ENCODE peak calls at places on chromosomes 16 and 17, in ten cellular contexts. E is Jurkat, Clone E6-1; V is stimulated activated CD4-positive, alpha-beta T cell treated with anti-CD3 and anti-CD28 coated beads, Interleukin-4, amount 100 ng/mL, for 48 hours; M is adrenal gland; L is iris pigment epithelial cell; U is SK-MEL-5; J is amygdala; D is uterus; Q is sigmoid colon; G is NCI-H1048. A is an unnamed sample.

GRCh38 chr16:78127130-78127529 is 27.7 kb downstream of the WWOX start:
- DNase-seq in E (no peak), V (no peak), M (no peak), L (peak; percentile 20), U (no peak), J (no peak), D (no peak), Q (no peak), G (no peak), A (peak; percentile 9)

GRCh38 chr16:12819126-12820117 is 15.7 kb upstream of the CPPED1 start:
- DNase-seq in E (peak; percentile 63), V (peak; percentile 64), M (peak; percentile 62), L (peak; percentile 46), U (peak; percentile 82), J (no peak), D (peak; percentile 24), Q (peak; percentile 74), G (peak; percentile 0), A (peak; percentile 41)

GRCh38 chr16:27347930-27348685 is 34.3 kb downstream of the IL4R start:
- DNase-seq in E (no peak), V (no peak), M (no peak), L (no peak), U (no peak), J (no peak), D (no peak), Q (no peak), G (no peak), A (no peak)

GRCh38 chr16:990516-991291 is 9.1 kb downstream of the SOX8 start:
- DNase-seq in E (no peak), V (no peak), M (no peak), L (no peak), U (no peak), J (peak; percentile 74), D (no peak), Q (no peak), G (no peak), A (no peak)

GRCh38 chr16:1884889-1885288 is 12.9 kb upstream of the MEIOB start:
- DNase-seq in E (no peak), V (no peak), M (no peak), L (no peak), U (no peak), J (no peak), D (no peak), Q (no peak), G (no peak), A (no peak)

GRCh38 chr16:57892447-57893096 is 78.4 kb downstream of the CNGB1 start:
- DNase-seq in E (no peak), V (no peak), M (peak; percentile 36), L (peak; percentile 74), U (no peak), J (no peak), D (no peak), Q (no peak), G (no peak), A (no peak)

GRCh38 chr17:31916496-31917064 is 15.1 kb upstream of the UTP6 start:
- DNase-seq in E (no peak), V (no peak), M (no peak), L (no peak), U (no peak), J (no peak), D (no peak), Q (no peak), G (no peak), A (no peak)

GRCh38 chr17:79023886-79024771 is at the start of gene C1QTNF1:
- DNase-seq in E (peak; percentile 65), V (peak; percentile 17), M (peak; percentile 78), L (no peak), U (no peak), J (no peak), D (no peak), Q (peak; percentile 86), G (no peak), A (peak; percentile 64)

GRCh38 chr17:57489321-57489720 is 233.0 kb downstream of the MSI2 start:
- DNase-seq in E (no peak), V (no peak), M (no peak), L (no peak), U (no peak), J (no peak), D (no peak), Q (no peak), G (no peak), A (no peak)

GRCh38 chr17:58325289-58325726 is 3.3 kb downstream of the TSPOAP1 start:
- DNase-seq in E (no peak), V (no peak), M (peak; percentile 57), L (no peak), U (no peak), J (no peak), D (no peak), Q (no peak), G (peak; percentile 35), A (no peak)

GRCh38 chr17:29613371-29613837 is 9.3 kb downstream of the CORO6 start:
- DNase-seq in E (no peak), V (peak; percentile 94), M (peak; percentile 96), L (peak; percentile 89), U (no peak), J (peak; percentile 54), D (peak; percentile 90), Q (peak; percentile 98), G (peak; percentile 73), A (no peak)

GRCh38 chr16:66810391-66810790 is 9.0 kb upstream of the TERB1 start:
- DNase-seq in E (no peak), V (no peak), M (no peak), L (no peak), U (peak; percentile 8), J (no peak), D (no peak), Q (no peak), G (no peak), A (no peak)

GRCh38 chr17:27494192-27495091 is 38.2 kb downstream of the KSR1 start:
- DNase-seq in E (no peak), V (no peak), M (peak; percentile 84), L (peak; percentile 23), U (peak; percentile 15), J (no peak), D (peak; percentile 43), Q (peak; percentile 83), G (no peak), A (no peak)

GRCh38 chr17:41618341-41619161 is 5.8 kb downstream of the KRT17 start:
- DNase-seq in E (no peak), V (no peak), M (no peak), L (no peak), U (no peak), J (no peak), D (no peak), Q (peak; percentile 50), G (no peak), A (no peak)

GRCh38 chr17:70525976-70526375 is 356.6 kb downstream of the KCNJ2 start:
- DNase-seq in E (no peak), V (no peak), M (no peak), L (no peak), U (no peak), J (no peak), D (no peak), Q (no peak), G (no peak), A (no peak)

GRCh38 chr17:17119533-17119932 is 77.3 kb downstream of the MPRIP start:
- DNase-seq in E (peak; percentile 63), V (peak; percentile 57), M (peak; percentile 54), L (peak; percentile 68), U (no peak), J (no peak), D (no peak), Q (no peak), G (no peak), A (peak; percentile 61)

GRCh38 chr17:44004761-44005526 is 522 bp downstream of the NAGS start:
- DNase-seq in E (no peak), V (no peak), M (no peak), L (peak; percentile 39), U (no peak), J (no peak), D (no peak), Q (no peak), G (no peak), A (peak; percentile 11)

GRCh38 chr17:50266384-50267073 is 7.7 kb upstream of the TMEM92 start:
- DNase-seq in E (no peak), V (no peak), M (peak; percentile 29), L (peak; percentile 83), U (no peak), J (no peak), D (peak; percentile 86), Q (peak; percentile 91), G (no peak), A (peak; percentile 69)

GRCh38 chr17:81245024-81245664 is 6.0 kb downstream of the NDUFAF8 start:
- DNase-seq in E (no peak), V (no peak), M (no peak), L (no peak), U (no peak), J (no peak), D (no peak), Q (no peak), G (no peak), A (no peak)

GRCh38 chr17:79557724-79558572 is 52.9 kb downstream of the RBFOX3 start:
- DNase-seq in E (no peak), V (no peak), M (no peak), L (no peak), U (no peak), J (no peak), D (no peak), Q (peak; percentile 59), G (no peak), A (no peak)

GRCh38 chr16:67685388-67686112 is 18.9 kb downstream of the C16orf86 start:
- DNase-seq in E (no peak), V (no peak), M (no peak), L (no peak), U (no peak), J (no peak), D (no peak), Q (peak; percentile 54), G (no peak), A (no peak)

GRCh38 chr16:81894592-81894991 is 115.5 kb downstream of the PLCG2 start:
- DNase-seq in E (no peak), V (no peak), M (no peak), L (no peak), U (no peak), J (no peak), D (no peak), Q (peak; percentile 14), G (no peak), A (no peak)

GRCh38 chr16:50065624-50066481 is at the start of gene HEATR3:
- DNase-seq in E (peak; percentile 91), V (peak; percentile 91), M (peak; percentile 94), L (peak; percentile 92), U (peak; percentile 88), J (peak; percentile 72), D (peak; percentile 92), Q (peak; percentile 95), G (peak; percentile 17), A (peak; percentile 90)

GRCh38 chr16:75591001-75591852 is 25.0 kb downstream of the GABARAPL2 start:
- DNase-seq in E (no peak), V (no peak), M (no peak), L (peak; percentile 90), U (no peak), J (peak; percentile 23), D (peak; percentile 77), Q (peak; percentile 85), G (no peak), A (no peak)

GRCh38 chr17:43477832-43478634 is 5.7 kb upstream of the DHX8 start:
- DNase-seq in E (no peak), V (no peak), M (no peak), L (no peak), U (no peak), J (no peak), D (no peak), Q (no peak), G (no peak), A (no peak)

GRCh38 chr17:76141212-76142043 is at the start of gene FOXJ1:
- DNase-seq in E (peak; percentile 89), V (peak; percentile 82), M (peak; percentile 88), L (peak; percentile 73), U (peak; percentile 95), J (peak; percentile 82), D (peak; percentile 78), Q (peak; percentile 93), G (peak; percentile 89), A (peak; percentile 56)

GRCh38 chr17:80832266-80832676 is 159.4 kb upstream of the CHMP6 start:
- DNase-seq in E (no peak), V (no peak), M (peak; percentile 44), L (peak; percentile 87), U (peak; percentile 74), J (no peak), D (peak; percentile 72), Q (peak; percentile 83), G (no peak), A (peak; percentile 19)

GRCh38 chr16:30903596-30903995 is 7.2 kb downstream of the CTF1 start:
- DNase-seq in E (peak; percentile 44), V (no peak), M (peak; percentile 54), L (no peak), U (no peak), J (no peak), D (no peak), Q (peak; percentile 72), G (no peak), A (peak; percentile 40)